ENCODE peak calls at places on chromosome 22, in eight cellular contexts. G is neural progenitor cell, D is fibroblast of lung, F is MM.1S, J is H1, N is IMR-90, C is GM23248, W is Karpas-422. R is an unnamed sample.

GRCh38 chr22:48536691-48537591 is 1290.7 kb downstream of the BRD1 start:
- DNase-seq in G (no peak), D (peak), F (no peak), J (no peak), N (no peak), C (peak), W (no peak), R (no peak)

GRCh38 chr22:32333141-32333768 is 24.4 kb upstream of the RFPL3 start:
- DNase-seq in G (no peak), D (no peak), F (no peak), J (no peak), N (no peak), C (no peak), W (no peak), R (no peak)

GRCh38 chr22:40911772-40912171 is 39.4 kb upstream of the RBX1 start:
- DNase-seq in G (no peak), D (peak), F (no peak), J (no peak), N (peak), C (peak), W (no peak), R (no peak)

GRCh38 chr22:30044369-30044768 is 35.9 kb upstream of the HORMAD2 start:
- DNase-seq in G (no peak), D (peak), F (no peak), J (no peak), N (peak), C (peak), W (no peak), R (no peak)

GRCh38 chr22:31618471-31619176 is 43.4 kb downstream of the PISD start:
- DNase-seq in G (no peak), D (no peak), F (no peak), J (no peak), N (no peak), C (no peak), W (no peak), R (no peak)

GRCh38 chr22:49100764-49101163 is 726.9 kb downstream of the BRD1 start:
- DNase-seq in G (no peak), D (no peak), F (no peak), J (no peak), N (no peak), C (no peak), W (no peak), R (no peak)

GRCh38 chr22:29848115-29848514 is 10.0 kb upstream of the ASCC2 start:
- DNase-seq in G (no peak), D (no peak), F (no peak), J (no peak), N (no peak), C (no peak), W (no peak), R (no peak)

GRCh38 chr22:25602924-25603323 is 38.4 kb downstream of the GRK3 start:
- DNase-seq in G (no peak), D (peak), F (no peak), J (no peak), N (no peak), C (no peak), W (no peak), R (no peak)

GRCh38 chr22:30308518-30309230 is 18.1 kb downstream of the TBC1D10A start:
- DNase-seq in G (no peak), D (peak), F (peak), J (no peak), N (peak), C (peak), W (peak), R (peak)

DNA sequence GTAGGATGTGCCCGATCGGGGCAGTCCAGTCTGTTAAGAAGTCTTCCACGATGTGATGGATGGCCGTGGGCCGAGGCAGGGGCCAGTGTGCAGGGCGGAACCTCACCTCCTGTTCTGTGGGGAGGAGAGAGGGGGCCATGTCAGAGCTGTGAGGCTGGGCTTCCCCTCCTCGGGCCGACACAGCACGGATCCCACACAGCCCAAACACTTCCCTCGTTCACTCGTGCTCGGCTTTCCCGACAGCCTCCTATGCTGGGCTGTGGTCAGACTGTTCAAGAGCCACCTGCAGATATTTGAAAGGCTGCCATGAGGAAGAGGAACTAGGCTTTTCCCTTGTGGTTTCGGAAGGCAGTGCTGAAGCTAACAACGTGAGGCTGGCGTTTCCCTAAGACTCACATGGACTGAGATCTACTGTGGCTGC is 12.3 kb upstream of the TXN2 start:
- DNase-seq in G (no peak), D (no peak), F (peak), J (no peak), N (no peak), C (no peak), W (peak), R (no peak)
- H3K4me2 ChIP-seq in G (no peak), D (no peak), F (peak), J (no peak), N (no peak), C (no peak), W (peak), R (no peak)

GRCh38 chr22:20920881-20921203 is 3.6 kb downstream of the CRKL start:
- DNase-seq in G (no peak), D (no peak), F (no peak), J (no peak), N (no peak), C (no peak), W (no peak), R (no peak)

GRCh38 chr22:20918663-20919220 is 1.5 kb downstream of the CRKL start:
- DNase-seq in G (peak), D (no peak), F (no peak), J (no peak), N (no peak), C (peak), W (no peak), R (peak)

GRCh38 chr22:20922141-20922751 is 5.0 kb downstream of the CRKL start:
- DNase-seq in G (no peak), D (no peak), F (no peak), J (no peak), N (no peak), C (peak), W (no peak), R (no peak)

GRCh38 chr22:20916916-20917810 is at the start of gene CRKL:
- DNase-seq in G (peak), D (peak), F (peak), J (peak), N (peak), C (peak), W (peak), R (peak)

GRCh38 chr22:20919718-20920117 is 2.5 kb downstream of the CRKL start:
- DNase-seq in G (no peak), D (peak), F (no peak), J (no peak), N (no peak), C (peak), W (no peak), R (no peak)
- H2AFZ ChIP-seq in G (no peak), D (no peak), F (no peak), J (no peak), N (no peak), C (no peak), W (no peak), R (no peak)

GRCh38 chr22:20395897-20396287 is 1.9 kb downstream of the ZNF74 start:
- DNase-seq in G (no peak), D (no peak), F (no peak), J (no peak), N (no peak), C (no peak), W (no peak), R (no peak)
- H3K4me2 ChIP-seq in G (peak), D (no peak), F (no peak), J (peak), N (peak), C (no peak), W (no peak), R (peak)

DNA sequence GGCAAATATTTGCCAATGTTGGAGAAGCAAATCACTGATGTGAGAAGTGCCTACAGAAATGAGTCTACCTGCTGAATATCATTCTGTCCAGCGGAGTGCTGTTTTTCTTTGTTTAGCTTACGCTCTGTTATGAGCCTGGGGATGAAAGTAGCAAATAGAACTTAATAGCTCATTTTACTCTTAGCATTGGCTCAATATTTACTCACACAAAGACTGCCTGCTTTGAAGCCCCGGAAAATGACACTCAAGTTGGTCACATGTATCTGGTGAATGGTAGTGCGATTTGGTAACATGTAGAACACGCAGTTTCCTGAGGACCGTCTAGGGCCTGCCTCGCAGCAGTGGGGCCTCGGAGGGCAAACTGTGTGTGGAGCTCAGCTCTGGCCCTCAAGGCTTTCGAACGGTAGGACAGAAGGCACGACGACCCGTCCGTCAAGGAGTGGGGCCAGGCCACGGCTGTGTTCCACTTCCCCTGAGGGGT is 38.9 kb downstream of the TBC1D22A start:
- DNase-seq in G (no peak), D (no peak), F (no peak), J (no peak), N (no peak), C (no peak), W (no peak), R (no peak)
- H2AFZ ChIP-seq in G (no peak), D (no peak), F (no peak), J (no peak), N (no peak), C (no peak), W (no peak), R (no peak)

GRCh38 chr22:42357634-42358296 is 74.4 kb downstream of the NFAM1 start:
- DNase-seq in G (no peak), D (no peak), F (no peak), J (no peak), N (no peak), C (no peak), W (no peak), R (no peak)

GRCh38 chr22:42353883-42354727 is 78.1 kb downstream of the NFAM1 start:
- DNase-seq in G (peak), D (no peak), F (no peak), J (no peak), N (peak), C (peak), W (no peak), R (no peak)

GRCh38 chr22:42358643-42359558 is 73.3 kb downstream of the NFAM1 start:
- DNase-seq in G (no peak), D (no peak), F (no peak), J (no peak), N (no peak), C (no peak), W (peak), R (no peak)

GRCh38 chr22:42357221-42357620 is 75.0 kb downstream of the NFAM1 start:
- DNase-seq in G (no peak), D (no peak), F (no peak), J (no peak), N (no peak), C (no peak), W (no peak), R (no peak)

DNA sequence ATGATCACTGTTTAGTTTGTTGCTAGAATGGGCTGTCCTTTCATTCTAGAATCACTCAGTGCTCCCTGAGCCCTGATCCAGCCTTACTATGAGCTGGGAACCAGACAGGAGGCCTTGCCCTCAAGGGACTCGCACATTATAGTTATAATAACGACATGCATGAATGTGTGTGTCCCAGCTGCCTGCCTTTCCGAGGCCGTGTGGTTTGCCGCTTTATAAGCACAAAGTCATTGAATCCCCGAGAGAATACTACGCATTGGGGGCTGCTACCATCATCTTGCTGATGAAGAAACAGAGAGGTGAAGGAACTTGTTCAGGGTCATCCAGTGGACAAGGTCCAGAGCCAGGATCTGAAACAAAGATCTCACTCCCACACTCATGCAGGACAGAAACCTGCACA is 75.7 kb downstream of the NFAM1 start:
- DNase-seq in G (no peak), D (no peak), F (no peak), J (no peak), N (no peak), C (no peak), W (peak), R (no peak)
- H3K4me2 ChIP-seq in G (no peak), D (no peak), F (no peak), J (no peak), N (no peak), C (no peak), W (peak), R (no peak)

R was measured in DND-41.